ENCODE peak calls at places on chromosomes 6 and 20, in seven cellular contexts. One of them, this sample, is unnamed.

GRCh38 chr20:2217857-2218529 is 77.8 kb upstream of the TGM3 start:
- DNase-seq in T follicular helper cell: no peak
- DNase-seq in NB4: peak; percentile 84
- DNase-seq in AG08395: no peak
- DNase-seq in CD8-positive, alpha-beta T cell: no peak
- DNase-seq in C1 segment of cervical spinal cord: peak; percentile 12
- DNase-seq in activated naive CD4-positive, alpha-beta T cell: no peak
- DNase-seq in this sample: no peak

GRCh38 chr6:16305246-16305725 is 66.9 kb downstream of the GMPR start:
- DNase-seq in T follicular helper cell: no peak
- DNase-seq in NB4: peak; percentile 97
- DNase-seq in AG08395: no peak
- DNase-seq in CD8-positive, alpha-beta T cell: no peak
- DNase-seq in C1 segment of cervical spinal cord: no peak
- DNase-seq in activated naive CD4-positive, alpha-beta T cell: no peak
- DNase-seq in this sample: no peak

GRCh38 chr6:15628499-15629131 is 34.2 kb downstream of the DTNBP1 start:
- DNase-seq in T follicular helper cell: no peak
- DNase-seq in NB4: peak; percentile 67
- DNase-seq in AG08395: peak; percentile 80
- DNase-seq in CD8-positive, alpha-beta T cell: peak; percentile 19
- DNase-seq in C1 segment of cervical spinal cord: no peak
- DNase-seq in activated naive CD4-positive, alpha-beta T cell: no peak
- DNase-seq in this sample: peak; percentile 71

GRCh38 chr6:45419574-45420082 is 41.9 kb upstream of the SUPT3H start:
- DNase-seq in T follicular helper cell: peak; percentile 22
- DNase-seq in NB4: peak; percentile 89
- DNase-seq in AG08395: no peak
- DNase-seq in CD8-positive, alpha-beta T cell: peak; percentile 41
- DNase-seq in C1 segment of cervical spinal cord: no peak
- DNase-seq in activated naive CD4-positive, alpha-beta T cell: peak; percentile 57
- DNase-seq in this sample: no peak

GRCh38 chr6:165807249-165807951 is 144.4 kb upstream of the PDE10A start:
- DNase-seq in T follicular helper cell: no peak
- DNase-seq in NB4: no peak
- DNase-seq in AG08395: no peak
- DNase-seq in CD8-positive, alpha-beta T cell: no peak
- DNase-seq in C1 segment of cervical spinal cord: no peak
- DNase-seq in activated naive CD4-positive, alpha-beta T cell: no peak
- DNase-seq in this sample: no peak

GRCh38 chr20:24675651-24676352 is 206.4 kb downstream of the SYNDIG1 start:
- DNase-seq in T follicular helper cell: no peak
- DNase-seq in NB4: no peak
- DNase-seq in AG08395: no peak
- DNase-seq in CD8-positive, alpha-beta T cell: no peak
- DNase-seq in C1 segment of cervical spinal cord: no peak
- DNase-seq in activated naive CD4-positive, alpha-beta T cell: no peak
- DNase-seq in this sample: no peak

GRCh38 chr20:20253039-20253743 is 114.7 kb upstream of the INSM1 start:
- DNase-seq in T follicular helper cell: no peak
- DNase-seq in NB4: no peak
- DNase-seq in AG08395: no peak
- DNase-seq in CD8-positive, alpha-beta T cell: no peak
- DNase-seq in C1 segment of cervical spinal cord: no peak
- DNase-seq in activated naive CD4-positive, alpha-beta T cell: no peak
- DNase-seq in this sample: no peak

GRCh38 chr6:10409160-10409765 is 5.6 kb downstream of the TFAP2A start:
- DNase-seq in T follicular helper cell: no peak
- DNase-seq in NB4: no peak
- DNase-seq in AG08395: no peak
- DNase-seq in CD8-positive, alpha-beta T cell: no peak
- DNase-seq in C1 segment of cervical spinal cord: no peak
- DNase-seq in activated naive CD4-positive, alpha-beta T cell: no peak
- DNase-seq in this sample: no peak

GRCh38 chr6:145206247-145206907 is 528.9 kb downstream of the EPM2A start:
- DNase-seq in T follicular helper cell: no peak
- DNase-seq in NB4: no peak
- DNase-seq in AG08395: peak; percentile 69
- DNase-seq in CD8-positive, alpha-beta T cell: no peak
- DNase-seq in C1 segment of cervical spinal cord: no peak
- DNase-seq in activated naive CD4-positive, alpha-beta T cell: no peak
- DNase-seq in this sample: peak; percentile 61

GRCh38 chr20:64001607-64002011 is 20.7 kb downstream of the PRPF6 start:
- DNase-seq in T follicular helper cell: no peak
- DNase-seq in NB4: no peak
- DNase-seq in AG08395: no peak
- DNase-seq in CD8-positive, alpha-beta T cell: no peak
- DNase-seq in C1 segment of cervical spinal cord: no peak
- DNase-seq in activated naive CD4-positive, alpha-beta T cell: no peak
- DNase-seq in this sample: no peak

GRCh38 chr20:48831702-48832422 is 4.1 kb upstream of the PREX1 start:
- DNase-seq in T follicular helper cell: no peak
- DNase-seq in NB4: no peak
- DNase-seq in AG08395: peak; percentile 74
- DNase-seq in CD8-positive, alpha-beta T cell: no peak
- DNase-seq in C1 segment of cervical spinal cord: peak; percentile 58
- DNase-seq in activated naive CD4-positive, alpha-beta T cell: no peak
- DNase-seq in this sample: peak; percentile 67

GRCh38 chr6:78020586-78020985 is 367.7 kb downstream of the MEI4 start:
- DNase-seq in T follicular helper cell: no peak
- DNase-seq in NB4: no peak
- DNase-seq in AG08395: no peak
- DNase-seq in CD8-positive, alpha-beta T cell: no peak
- DNase-seq in C1 segment of cervical spinal cord: no peak
- DNase-seq in activated naive CD4-positive, alpha-beta T cell: no peak
- DNase-seq in this sample: no peak

GRCh38 chr20:18258126-18258860 is 30.0 kb upstream of the ZNF133 start:
- DNase-seq in T follicular helper cell: no peak
- DNase-seq in NB4: peak; percentile 13
- DNase-seq in AG08395: peak; percentile 11
- DNase-seq in CD8-positive, alpha-beta T cell: no peak
- DNase-seq in C1 segment of cervical spinal cord: no peak
- DNase-seq in activated naive CD4-positive, alpha-beta T cell: no peak
- DNase-seq in this sample: peak; percentile 18

GRCh38 chr6:143167224-143167623 is 106.5 kb downstream of the AIG1 start:
- DNase-seq in T follicular helper cell: no peak
- DNase-seq in NB4: no peak
- DNase-seq in AG08395: no peak
- DNase-seq in CD8-positive, alpha-beta T cell: no peak
- DNase-seq in C1 segment of cervical spinal cord: no peak
- DNase-seq in activated naive CD4-positive, alpha-beta T cell: no peak
- DNase-seq in this sample: no peak

This sample was measured in GM03348.